ENCODE peak calls at places on chromosome 5, in four cellular contexts. L is K562, H is fibroblast of lung, E is HepG2. J is an unnamed sample.

GRCh38 chr5:177040814-177041410 is 18.4 kb downstream of the ZNF346 start:
- DNase-seq in H (peak; percentile 79), E (no peak), L (no peak), J (no peak)

GRCh38 chr5:133154274-133155088 is 102.7 kb downstream of the HSPA4 start:
- DNase-seq in H (no peak), L (no peak), E (no peak), J (no peak)

GRCh38 chr5:149011731-149012130 is 51.1 kb downstream of the SH3TC2 start:
- DNase-seq in E (no peak), L (no peak), H (no peak), J (no peak)

GRCh38 chr5:66655395-66656324 is 59.5 kb downstream of the MAST4 start:
- DNase-seq in H (peak; percentile 65), E (no peak), L (no peak), J (no peak)

GRCh38 chr5:109645591-109646236 is 44.0 kb upstream of the MAN2A1 start:
- DNase-seq in L (no peak), E (no peak), H (no peak), J (no peak)

GRCh38 chr5:16480144-16480543 is 14.5 kb upstream of the ZNF622 start:
- DNase-seq in E (no peak), H (no peak), L (no peak), J (no peak)

GRCh38 chr5:59187772-59188347 is 605.0 kb downstream of the RAB3C start:
- DNase-seq in L (no peak), H (peak; percentile 33), E (no peak), J (no peak)

GRCh38 chr5:41157272-41157671 is 56.1 kb downstream of the C6 start:
- DNase-seq in E (no peak), L (no peak), H (peak; percentile 36), J (no peak)

GRCh38 chr5:15959560-15960164 is 219.9 kb downstream of the MARCHF11 start:
- DNase-seq in H (no peak), E (no peak), L (no peak), J (no peak)

GRCh38 chr5:151173711-151174611 is 16.4 kb upstream of the ANXA6 start:
- DNase-seq in L (no peak), H (no peak), E (no peak), J (no peak)

GRCh38 chr5:378301-378891 is 56.9 kb downstream of the AHRR start:
- DNase-seq in H (peak; percentile 80), E (no peak), L (no peak), J (no peak)

GRCh38 chr5:91957671-91958070 is 574.6 kb upstream of the ARRDC3 start:
- DNase-seq in E (no peak), L (no peak), H (peak; percentile 84), J (no peak)

GRCh38 chr5:179617930-179618329 is 5.5 kb downstream of the HNRNPH1 start:
- DNase-seq in E (no peak), L (no peak), H (no peak), J (no peak)

GRCh38 chr5:1709186-1709803 is 90.3 kb downstream of the MRPL36 start:
- DNase-seq in H (no peak), E (no peak), L (no peak), J (no peak)

GRCh38 chr5:150006318-150006717 is 5.8 kb downstream of the HMGXB3 start:
- DNase-seq in E (no peak), H (no peak), L (no peak), J (no peak)

GRCh38 chr5:69030663-69031062 is 63.2 kb upstream of the SLC30A5 start:
- DNase-seq in H (no peak), L (no peak), E (no peak), J (no peak)

GRCh38 chr5:8473016-8473415 is 604.1 kb downstream of the MTRR start:
- DNase-seq in L (no peak), H (no peak), E (no peak), J (no peak)

GRCh38 chr5:179793470-179794139 is at the start of gene LTC4S:
- DNase-seq in L (no peak), H (peak; percentile 73), E (no peak), J (no peak)

GRCh38 chr5:91280062-91280941 is 102.8 kb downstream of the ARRDC3 start:
- DNase-seq in E (peak; percentile 74), L (peak; percentile 90), H (peak; percentile 97), J (peak; percentile 55)

GRCh38 chr5:171801-172331 is 19.4 kb upstream of the LRRC14B start:
- DNase-seq in L (no peak), H (no peak), E (no peak), J (no peak)

GRCh38 chr5:55231476-55232193 is 1.8 kb downstream of the CCNO start:
- DNase-seq in E (no peak), L (no peak), H (peak; percentile 12), J (no peak)

GRCh38 chr5:90099099-90099498 is 310.5 kb downstream of the CETN3 start:
- DNase-seq in E (no peak), L (no peak), H (peak; percentile 37), J (no peak)

GRCh38 chr5:81247441-81247972 is 14.4 kb downstream of the CKMT2 start:
- DNase-seq in E (no peak), L (no peak), H (peak; percentile 84), J (no peak)

GRCh38 chr5:93800988-93801811 is 59.8 kb upstream of the POU5F2 start:
- DNase-seq in L (no peak), E (peak; percentile 45), H (peak; percentile 76), J (no peak)

GRCh38 chr5:172543484-172544298 is 89.4 kb upstream of the SH3PXD2B start:
- DNase-seq in H (no peak), L (no peak), E (no peak), J (no peak)
- H3K9ac ChIP-seq in H (no peak overlapping the region), L (no peak overlapping the region), E (no peak overlapping the region), J (no peak overlapping the region)

GRCh38 chr5:10564838-10565784 is 1.2 kb downstream of the ANKRD33B start:
- DNase-seq in E (no peak), L (no peak), H (peak; percentile 14), J (no peak)
- TF ChIP-seq EZH2 in E (no peak), L (no peak), H (no peak), J (no peak)

GRCh38 chr5:43037929-43038510 is 2.1 kb downstream of the ANXA2R start:
- DNase-seq in E (no peak), H (peak; percentile 91), L (no peak), J (no peak)

GRCh38 chr5:43040287-43041098 is at the start of gene ANXA2R:
- DNase-seq in E (peak; percentile 81), L (peak; percentile 44), H (peak; percentile 98), J (peak; percentile 95)

GRCh38 chr5:43038523-43038989 is 1.6 kb downstream of the ANXA2R start:
- DNase-seq in E (no peak), H (peak; percentile 87), L (no peak), J (no peak)

GRCh38 chr5:43039468-43040286 is 442 bp downstream of the ANXA2R start:
- DNase-seq in E (peak; percentile 50), H (peak; percentile 90), L (peak; percentile 30), J (no peak)

DNA sequence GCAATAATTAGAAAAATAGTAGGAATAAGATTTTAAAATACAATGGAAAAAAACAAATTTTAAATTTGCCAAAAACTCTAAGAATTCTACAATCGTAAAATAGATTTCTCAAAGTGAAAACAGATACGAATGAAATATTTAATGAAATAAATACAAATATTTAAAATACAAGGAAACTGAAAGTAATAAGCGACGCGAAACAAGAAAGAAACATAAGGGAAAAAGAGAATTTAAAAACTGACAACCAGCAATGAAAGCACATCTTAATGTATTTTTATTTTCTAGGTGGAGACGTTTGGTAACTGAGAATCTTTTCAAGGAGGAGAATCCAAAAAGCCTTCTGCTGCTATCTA is 1.0 kb downstream of the ANXA2R start:
- DNase-seq in H (no peak), E (no peak), L (no peak), J (no peak)
- H3K27ac ChIP-seq in H (peak overlapping the region; percentile 96), E (peak overlapping the region; percentile 53), L (peak overlapping the region; percentile 94), J (peak overlapping the region; percentile 82)

DNA sequence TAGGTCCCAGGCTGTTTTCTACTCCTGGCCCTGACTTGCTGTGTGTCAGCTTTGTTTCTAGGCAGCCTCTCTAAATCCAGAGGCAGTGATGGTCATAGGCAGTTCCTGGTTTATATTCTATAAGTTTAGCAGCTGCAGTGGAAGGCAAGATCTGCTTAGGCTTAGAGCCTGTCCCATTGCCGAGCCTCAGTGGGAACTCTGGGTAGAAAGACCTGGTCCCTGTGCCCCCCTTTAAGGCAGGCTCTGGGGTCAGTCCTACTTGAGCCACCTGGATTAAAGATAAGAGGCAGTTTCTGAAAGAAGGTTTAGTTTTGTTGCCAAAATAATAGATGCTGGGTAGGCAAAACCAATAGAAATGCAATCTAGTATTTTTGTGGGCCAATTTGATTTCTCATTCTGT is 13.6 kb downstream of the MCCC2 start:
- DNase-seq in L (no peak), H (no peak), E (no peak), J (no peak)
- H3K9ac ChIP-seq in L (no peak overlapping the region), H (no peak overlapping the region), E (no peak overlapping the region), J (no peak overlapping the region)

GRCh38 chr5:43192558-43193170 is 639 bp downstream of the NIM1K start:
- DNase-seq in E (no peak), L (no peak), H (peak; percentile 28), J (no peak)
- TF ChIP-seq EZH2 in E (no peak), L (no peak), H (no peak), J (no peak)

DNA sequence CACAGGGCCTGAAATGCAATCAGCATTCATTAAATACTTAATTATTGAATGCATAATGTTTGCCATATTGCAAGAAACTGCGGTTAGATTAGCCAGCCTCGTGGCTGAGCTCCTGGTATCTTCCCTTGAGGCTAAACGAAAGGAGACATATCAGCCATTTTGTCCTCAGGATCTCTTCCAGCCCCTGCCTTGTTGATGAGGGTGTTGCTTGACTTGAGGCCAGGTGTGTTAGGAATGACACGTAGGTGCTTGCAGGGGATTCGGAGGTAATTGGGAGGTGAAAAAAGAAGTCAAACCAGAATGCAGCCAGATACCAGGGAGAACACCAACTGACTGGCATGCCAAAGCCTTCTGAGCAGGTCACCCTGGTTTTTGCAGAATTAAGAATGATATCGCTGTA is 12.5 kb downstream of the SH3RF2 start:
- DNase-seq in H (no peak), L (no peak), E (no peak), J (no peak)
- H3K27ac ChIP-seq in H (no peak overlapping the region), L (no peak overlapping the region), E (no peak overlapping the region), J (no peak overlapping the region)

GRCh38 chr5:178122346-178122745 is 8.5 kb upstream of the RMND5B start:
- DNase-seq in H (no peak), L (no peak), E (no peak), J (no peak)
- H3K9ac ChIP-seq in H (no peak overlapping the region), L (peak overlapping the region; percentile 85), E (no peak overlapping the region), J (no peak overlapping the region)

GRCh38 chr5:135490245-135491037 is 38.3 kb upstream of the TIFAB start:
- DNase-seq in L (no peak), E (no peak), H (no peak), J (no peak)
- TF ChIP-seq EZH2 in L (no peak), E (no peak), H (no peak), J (no peak)

DNA sequence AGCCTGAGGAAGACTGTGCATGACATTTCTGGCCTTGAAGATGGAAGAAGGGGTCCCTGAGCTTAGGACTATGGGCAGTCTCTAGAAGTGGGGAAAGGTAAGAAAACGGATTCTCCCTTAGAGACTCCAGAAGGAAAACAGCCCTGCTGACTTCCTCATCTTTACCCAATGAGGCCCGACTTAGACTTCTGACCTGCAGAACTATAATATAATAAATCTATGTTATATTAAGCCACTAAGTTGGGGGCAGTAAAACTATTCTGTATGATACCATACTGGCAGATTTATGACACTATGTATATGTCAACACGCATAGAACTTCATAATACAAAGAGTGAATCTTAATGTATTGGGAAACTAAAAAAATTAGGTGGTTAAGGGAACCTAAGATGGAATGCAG is 422.0 kb downstream of the PLK2 start:
- DNase-seq in H (no peak), E (no peak), L (no peak), J (no peak)
- H3K27ac ChIP-seq in H (no peak overlapping the region), E (no peak overlapping the region), L (no peak overlapping the region), J (no peak overlapping the region)